ENCODE peak calls at places on chromosomes 3 and 15, in five cellular contexts. J, F, U, A and D are unnamed samples.

GRCh38 chr15:90143176-90143655 is 40.9 kb upstream of the IDH2 start:
- DNase-seq in A (peak; percentile 60), J (peak; percentile 82), F (no peak), U (peak; percentile 72), D (no peak)

GRCh38 chr3:41369838-41370237 is 170.5 kb downstream of the CTNNB1 start:
- DNase-seq in A (no peak), F (no peak), U (no peak), J (no peak), D (no peak)

GRCh38 chr3:111605016-111605415 is 9.9 kb upstream of the ZBED2 start:
- DNase-seq in F (no peak), J (no peak), U (no peak), A (no peak), D (no peak)

GRCh38 chr3:57151021-57151449 is 14.1 kb downstream of the IL17RD start:
- DNase-seq in A (no peak), U (no peak), F (peak; percentile 38), J (no peak), D (no peak)

GRCh38 chr15:74040115-74040850 is 42.1 kb downstream of the GOLGA6A start:
- DNase-seq in J (no peak), F (peak; percentile 75), U (no peak), A (no peak), D (peak; percentile 52)

GRCh38 chr3:35523838-35524237 is 115.5 kb upstream of the ARPP21 start:
- DNase-seq in A (no peak), J (no peak), U (no peak), F (no peak), D (no peak)

GRCh38 chr3:133573054-133573628 is 345 bp upstream of the CDV3 start:
- DNase-seq in J (peak; percentile 100), U (peak; percentile 94), A (peak; percentile 100), F (peak; percentile 100), D (peak; percentile 100)

GRCh38 chr3:50503504-50503903 is at the start of gene CACNA2D2:
- DNase-seq in A (peak; percentile 62), U (peak; percentile 54), J (peak; percentile 77), F (no peak), D (peak; percentile 29)

GRCh38 chr3:185959609-185960517 is 22.0 kb upstream of the TRA2B start:
- DNase-seq in U (peak; percentile 56), F (peak; percentile 65), A (no peak), J (no peak), D (peak; percentile 32)

GRCh38 chr15:62879770-62880169 is 162.8 kb upstream of the TPM1 start:
- DNase-seq in A (no peak), U (no peak), F (no peak), J (no peak), D (no peak)

GRCh38 chr15:82850242-82850591 is 40.8 kb downstream of the WHAMM start:
- DNase-seq in J (no peak), F (no peak), U (no peak), A (no peak), D (peak; percentile 57)

GRCh38 chr15:27412413-27412812 is 441.4 kb downstream of the GABRG3 start:
- DNase-seq in F (no peak), J (no peak), A (no peak), U (no peak), D (no peak)

GRCh38 chr3:48042071-48042760 is 26.0 kb upstream of the MAP4 start:
- DNase-seq in U (no peak), A (no peak), F (no peak), J (no peak), D (no peak)

GRCh38 chr15:58522391-58522790 is 90.6 kb downstream of the LIPC start:
- DNase-seq in A (no peak), F (no peak), J (no peak), U (no peak), D (no peak)

GRCh38 chr3:44021646-44022594 is 219.8 kb upstream of the TOPAZ1 start:
- DNase-seq in J (no peak), F (no peak), U (no peak), A (no peak), D (no peak)

GRCh38 chr3:121748638-121749275 is 784 bp downstream of the GOLGB1 start:
- DNase-seq in F (no peak), A (peak; percentile 15), U (peak; percentile 14), J (peak; percentile 81), D (no peak)

GRCh38 chr3:127439621-127440020 is 150.9 kb downstream of the TPRA1 start:
- DNase-seq in F (no peak), J (no peak), A (no peak), U (no peak), D (no peak)

GRCh38 chr3:58164199-58164879 is 46.4 kb downstream of the DNASE1L3 start:
- DNase-seq in J (peak; percentile 82), A (no peak), U (no peak), F (no peak), D (no peak)

GRCh38 chr3:102449341-102449740 is 14.5 kb downstream of the ZPLD1 start:
- DNase-seq in A (no peak), F (no peak), J (no peak), U (no peak), D (no peak)

GRCh38 chr15:67696087-67696486 is 129.2 kb upstream of the SKOR1 start:
- DNase-seq in J (no peak), U (no peak), A (no peak), F (no peak), D (no peak)